ENCODE peak calls at places on chromosomes 5 and 9, in five cellular contexts. V is stimulated activated naive CD8-positive, alpha-beta T cell treated with anti-CD3 and anti-CD28 coated beads, Interleukin-15, Interleukin-2, amounts not matched to agents 100 U/mL and 50 U/mL, for 24 hours; G is stimulated activated CD8-positive, alpha-beta memory T cell treated with anti-CD3 and anti-CD28 coated beads, Interleukin-4, amount 100 ng/mL, for 4 hours; W is Daoy; Z is AG09309. R is an unnamed sample.

GRCh38 chr9:130921923-130922662 is 17.0 kb downstream of the FIBCD1 start:
- DNase-seq in V (no peak), G (no peak), W (no peak), Z (no peak), R (no peak)

GRCh38 chr9:111427186-111427585 is 57.0 kb downstream of the ECPAS start:
- DNase-seq in V (no peak), G (no peak), W (peak; percentile 52), Z (no peak), R (no peak)

GRCh38 chr9:101716629-101717028 is 21.8 kb downstream of the GRIN3A start:
- DNase-seq in V (no peak), G (no peak), W (peak; percentile 21), Z (no peak), R (no peak)

GRCh38 chr9:117116084-117116483 is 298.8 kb downstream of the ASTN2 start:
- DNase-seq in V (no peak), G (no peak), W (no peak), Z (no peak), R (no peak)

GRCh38 chr9:35658144-35658893 is at the start of gene CCDC107:
- DNase-seq in V (peak; percentile 89), G (peak; percentile 58), W (peak; percentile 94), Z (no peak), R (peak; percentile 94)

GRCh38 chr9:135797507-135798302 is 95.7 kb downstream of the KCNT1 start:
- DNase-seq in V (peak; percentile 56), G (no peak), W (peak; percentile 76), Z (no peak), R (peak; percentile 81)

GRCh38 chr5:173637340-173637739 is 20.9 kb upstream of the BOD1 start:
- DNase-seq in V (no peak), G (no peak), W (no peak), Z (no peak), R (no peak)

GRCh38 chr9:92489209-92489608 is 6.9 kb upstream of the ASPN start:
- DNase-seq in V (no peak), G (no peak), W (peak; percentile 27), Z (no peak), R (no peak)

GRCh38 chr5:3564136-3564535 is 31.5 kb upstream of the IRX1 start:
- DNase-seq in V (no peak), G (no peak), W (no peak), Z (no peak), R (no peak)

GRCh38 chr5:132385321-132386105 is 16.0 kb downstream of the SLC22A5 start:
- DNase-seq in V (peak; percentile 64), G (peak; percentile 24), W (peak; percentile 75), Z (no peak), R (peak; percentile 63)

GRCh38 chr9:123329329-123329955 is 26.6 kb upstream of the CRB2 start:
- DNase-seq in V (no peak), G (no peak), W (peak; percentile 83), Z (no peak), R (no peak)

GRCh38 chr5:55037046-55037771 is 13.2 kb downstream of the GZMK start:
- DNase-seq in V (peak; percentile 60), G (peak; percentile 19), W (no peak), Z (no peak), R (peak; percentile 54)

GRCh38 chr9:27086818-27087680 is 22.0 kb upstream of the TEK start:
- DNase-seq in V (no peak), G (no peak), W (peak; percentile 43), Z (peak; percentile 25), R (peak; percentile 63)

GRCh38 chr5:73617510-73618279 is 8.3 kb upstream of the ARHGEF28 start:
- DNase-seq in V (no peak), G (no peak), W (no peak), Z (no peak), R (no peak)

GRCh38 chr9:21660976-21661375 is 141.5 kb upstream of the MTAP start:
- DNase-seq in V (no peak), G (no peak), W (no peak), Z (no peak), R (no peak)

R was measured in islet precursor cell.